ENCODE peak calls at places on chromosome 17, in six cellular contexts. One of them, this sample, is unnamed.

GRCh38 chr17:17079761-17080160 is 37.5 kb downstream of the MPRIP start:
- DNase-seq in MCF 10A: no peak
- DNase-seq in NCI-H187: no peak
- DNase-seq in CD8-positive, alpha-beta memory T cell: no peak
- DNase-seq in stimulated activated CD4-positive, alpha-beta T cell treated with anti-CD3 and anti-CD28 coated beads, TNF-alpha, amount 100 ng/mL, for 48 hours: no peak
- DNase-seq in prostate gland: no peak
- DNase-seq in this sample: no peak

GRCh38 chr17:1130191-1130590 is 49.6 kb downstream of the ABR start:
- DNase-seq in MCF 10A: no peak
- DNase-seq in prostate gland: no peak
- DNase-seq in NCI-H187: no peak
- DNase-seq in stimulated activated CD4-positive, alpha-beta T cell treated with anti-CD3 and anti-CD28 coated beads, TNF-alpha, amount 100 ng/mL, for 48 hours: no peak
- DNase-seq in CD8-positive, alpha-beta memory T cell: no peak
- DNase-seq in this sample: no peak

GRCh38 chr17:36747861-36748260 is 146.5 kb downstream of the MRM1 start:
- DNase-seq in stimulated activated CD4-positive, alpha-beta T cell treated with anti-CD3 and anti-CD28 coated beads, TNF-alpha, amount 100 ng/mL, for 48 hours: no peak
- DNase-seq in NCI-H187: no peak
- DNase-seq in CD8-positive, alpha-beta memory T cell: no peak
- DNase-seq in prostate gland: no peak
- DNase-seq in MCF 10A: no peak
- DNase-seq in this sample: no peak

GRCh38 chr17:79954281-79955166 is 81.1 kb downstream of the TBC1D16 start:
- DNase-seq in CD8-positive, alpha-beta memory T cell: no peak
- DNase-seq in stimulated activated CD4-positive, alpha-beta T cell treated with anti-CD3 and anti-CD28 coated beads, TNF-alpha, amount 100 ng/mL, for 48 hours: no peak
- DNase-seq in MCF 10A: no peak
- DNase-seq in prostate gland: no peak
- DNase-seq in NCI-H187: no peak
- DNase-seq in this sample: no peak

GRCh38 chr17:2143332-2143731 is 88.4 kb downstream of the HIC1 start:
- DNase-seq in MCF 10A: no peak
- DNase-seq in NCI-H187: no peak
- DNase-seq in stimulated activated CD4-positive, alpha-beta T cell treated with anti-CD3 and anti-CD28 coated beads, TNF-alpha, amount 100 ng/mL, for 48 hours: no peak
- DNase-seq in prostate gland: no peak
- DNase-seq in CD8-positive, alpha-beta memory T cell: no peak
- DNase-seq in this sample: no peak

GRCh38 chr17:63622571-63623390 is 564 bp downstream of the MAP3K3 start:
- DNase-seq in prostate gland: peak
- DNase-seq in CD8-positive, alpha-beta memory T cell: peak
- DNase-seq in NCI-H187: no peak
- DNase-seq in stimulated activated CD4-positive, alpha-beta T cell treated with anti-CD3 and anti-CD28 coated beads, TNF-alpha, amount 100 ng/mL, for 48 hours: peak
- DNase-seq in MCF 10A: peak
- DNase-seq in this sample: no peak

GRCh38 chr17:32520737-32521399 is 34.1 kb downstream of the CDK5R1 start:
- DNase-seq in MCF 10A: no peak
- DNase-seq in NCI-H187: no peak
- DNase-seq in stimulated activated CD4-positive, alpha-beta T cell treated with anti-CD3 and anti-CD28 coated beads, TNF-alpha, amount 100 ng/mL, for 48 hours: no peak
- DNase-seq in CD8-positive, alpha-beta memory T cell: no peak
- DNase-seq in prostate gland: no peak
- DNase-seq in this sample: no peak

GRCh38 chr17:64024781-64025731 is 4.6 kb upstream of the ICAM2 start:
- DNase-seq in NCI-H187: no peak
- DNase-seq in prostate gland: no peak
- DNase-seq in stimulated activated CD4-positive, alpha-beta T cell treated with anti-CD3 and anti-CD28 coated beads, TNF-alpha, amount 100 ng/mL, for 48 hours: no peak
- DNase-seq in CD8-positive, alpha-beta memory T cell: peak
- DNase-seq in MCF 10A: no peak
- DNase-seq in this sample: no peak

GRCh38 chr17:68461122-68461539 is 3.8 kb upstream of the WIPI1 start:
- DNase-seq in CD8-positive, alpha-beta memory T cell: no peak
- DNase-seq in MCF 10A: no peak
- DNase-seq in prostate gland: no peak
- DNase-seq in NCI-H187: no peak
- DNase-seq in stimulated activated CD4-positive, alpha-beta T cell treated with anti-CD3 and anti-CD28 coated beads, TNF-alpha, amount 100 ng/mL, for 48 hours: no peak
- DNase-seq in this sample: no peak

GRCh38 chr17:45155483-45155882 is 6.2 kb upstream of the HEXIM2 start:
- DNase-seq in CD8-positive, alpha-beta memory T cell: no peak
- DNase-seq in NCI-H187: no peak
- DNase-seq in MCF 10A: no peak
- DNase-seq in stimulated activated CD4-positive, alpha-beta T cell treated with anti-CD3 and anti-CD28 coated beads, TNF-alpha, amount 100 ng/mL, for 48 hours: no peak
- DNase-seq in prostate gland: no peak
- DNase-seq in this sample: no peak

GRCh38 chr17:16440814-16441629 is 25.7 kb downstream of the TRPV2 start:
- DNase-seq in MCF 10A: no peak
- DNase-seq in stimulated activated CD4-positive, alpha-beta T cell treated with anti-CD3 and anti-CD28 coated beads, TNF-alpha, amount 100 ng/mL, for 48 hours: no peak
- DNase-seq in CD8-positive, alpha-beta memory T cell: no peak
- DNase-seq in prostate gland: no peak
- DNase-seq in NCI-H187: no peak
- DNase-seq in this sample: no peak

GRCh38 chr17:80805032-80805751 is 186.4 kb upstream of the CHMP6 start:
- DNase-seq in stimulated activated CD4-positive, alpha-beta T cell treated with anti-CD3 and anti-CD28 coated beads, TNF-alpha, amount 100 ng/mL, for 48 hours: no peak
- DNase-seq in prostate gland: no peak
- DNase-seq in NCI-H187: peak
- DNase-seq in MCF 10A: no peak
- DNase-seq in CD8-positive, alpha-beta memory T cell: no peak
- DNase-seq in this sample: no peak

GRCh38 chr17:9074106-9074505 is 52.8 kb downstream of the NTN1 start:
- DNase-seq in prostate gland: no peak
- DNase-seq in MCF 10A: peak
- DNase-seq in CD8-positive, alpha-beta memory T cell: no peak
- DNase-seq in NCI-H187: no peak
- DNase-seq in stimulated activated CD4-positive, alpha-beta T cell treated with anti-CD3 and anti-CD28 coated beads, TNF-alpha, amount 100 ng/mL, for 48 hours: no peak
- DNase-seq in this sample: no peak

This sample was measured in HL-60.